ENCODE peak calls at places on chromosomes 4 and X, in four cellular contexts. N is suprapubic skin, M is stomach, P is endothelial cell of umbilical vein. Z is an unnamed sample.

GRCh38 chr4:2078584-2078983 is 19.5 kb downstream of the NAT8L start:
- DNase-seq in N (no peak), M (no peak), P (no peak), Z (no peak)

GRCh38 chr4:150248181-150248580 is 169.9 kb downstream of the DCLK2 start:
- DNase-seq in N (no peak), M (no peak), P (no peak), Z (no peak)

GRCh38 chr4:20984011-20984836 is 284.0 kb downstream of the PACRGL start:
- DNase-seq in N (no peak), M (no peak), P (peak), Z (no peak)

GRCh38 chr4:75919914-75920313 is 17.7 kb upstream of the PPEF2 start:
- DNase-seq in N (no peak), M (no peak), P (no peak), Z (peak)

GRCh38 chrX:20067709-20068315 is 48.9 kb downstream of the MAP7D2 start:
- DNase-seq in N (peak), M (peak), P (peak), Z (peak)

GRCh38 chrX:42273387-42273786 is 350.0 kb upstream of the CASK start:
- DNase-seq in N (no peak), M (no peak), P (no peak), Z (no peak)

GRCh38 chr4:4420421-4420820 is 33.5 kb downstream of the NSG1 start:
- DNase-seq in N (no peak), M (no peak), P (no peak), Z (no peak)

GRCh38 chrX:39576081-39576701 is 521.6 kb downstream of the BCOR start:
- DNase-seq in N (no peak), M (no peak), P (no peak), Z (no peak)

GRCh38 chr4:83851261-83852084 is 315.6 kb downstream of the GPAT3 start:
- DNase-seq in N (no peak), M (no peak), P (no peak), Z (no peak)

GRCh38 chr4:7893539-7893938 is 46.1 kb downstream of the AFAP1 start:
- DNase-seq in N (no peak), M (no peak), P (no peak), Z (no peak)

GRCh38 chr4:2333916-2334644 is 72.2 kb upstream of the MXD4 start:
- DNase-seq in N (peak), M (no peak), P (no peak), Z (no peak)

GRCh38 chrX:68114573-68115199 is 318.6 kb downstream of the OPHN1 start:
- DNase-seq in N (no peak), M (no peak), P (no peak), Z (peak)

GRCh38 chrX:14673764-14674163 is 144.4 kb downstream of the GLRA2 start:
- DNase-seq in N (no peak), M (no peak), P (peak), Z (peak)

GRCh38 chr4:4914059-4914820 is 54.8 kb downstream of the MSX1 start:
- DNase-seq in N (no peak), M (no peak), P (no peak), Z (no peak)

DNA sequence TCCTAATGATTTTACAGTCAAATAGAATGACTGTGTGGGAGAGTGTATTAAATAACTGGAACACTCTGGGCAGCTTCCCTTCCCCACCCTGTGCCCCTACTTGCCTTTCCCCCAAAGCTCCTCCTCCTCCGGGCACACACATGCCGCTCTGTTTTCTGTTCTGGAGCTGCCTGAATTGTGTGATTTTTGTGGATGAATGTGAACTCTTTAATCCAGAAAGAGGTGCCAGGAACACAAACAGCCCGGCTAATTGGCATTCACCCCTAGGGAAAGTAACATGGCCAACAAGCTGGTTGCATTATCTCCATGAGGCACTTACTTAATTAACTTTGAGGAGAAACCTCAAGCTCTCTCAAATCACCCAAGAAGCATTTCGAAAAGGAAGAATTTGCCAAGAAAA is 28.2 kb downstream of the FGF2 start:
- DNase-seq in N (no peak), M (no peak), P (no peak), Z (no peak)
- H3K4me3 ChIP-seq in N (peak), M (no peak), P (no peak), Z (no peak)

DNA sequence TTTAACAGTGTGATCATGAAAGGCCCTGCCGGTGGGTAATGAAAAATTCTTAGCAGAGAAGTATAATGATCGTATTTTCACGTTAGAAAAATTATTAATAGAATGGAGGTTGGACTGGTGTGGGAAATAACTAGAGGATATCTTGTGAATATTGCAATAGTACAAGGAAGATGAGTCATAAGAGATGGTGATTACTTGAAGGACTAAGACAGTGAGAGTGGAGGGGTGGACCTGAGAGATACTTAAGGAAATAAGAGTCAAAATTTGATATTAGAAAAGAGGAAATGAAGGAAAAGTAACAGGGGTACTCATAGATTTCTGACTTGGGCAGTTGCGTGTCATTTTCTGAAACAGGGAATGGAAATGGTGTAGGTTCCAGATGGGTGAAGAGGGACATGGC is 1.8 kb upstream of the USP53 start:
- DNase-seq in N (no peak), M (no peak), P (no peak), Z (no peak)
- H3K4me3 ChIP-seq in N (no peak), M (no peak), P (no peak), Z (no peak)

DNA sequence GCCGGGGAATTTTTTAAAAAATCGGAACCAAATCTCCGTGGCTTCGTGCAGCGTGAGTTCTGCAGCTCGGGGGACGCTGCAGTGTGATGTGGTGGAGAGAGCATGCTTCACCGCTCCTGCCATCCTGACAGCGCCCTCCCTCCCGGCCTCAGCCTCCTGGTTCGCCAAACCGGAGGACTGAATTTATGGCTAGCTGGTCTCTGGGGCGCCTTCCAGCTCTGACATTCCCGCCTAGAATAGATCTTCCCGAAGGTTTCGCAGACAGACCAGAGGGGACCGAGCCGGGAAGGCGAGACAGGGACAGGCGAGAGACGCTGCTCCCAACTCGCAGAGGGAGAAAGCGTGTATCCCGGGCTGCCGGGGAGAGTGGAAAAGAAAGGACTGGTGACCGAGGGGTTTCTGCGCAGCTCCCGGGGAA is 25.9 kb downstream of the HOPX start:
- DNase-seq in N (peak), M (no peak), P (no peak), Z (peak)
- H3K4me3 ChIP-seq in N (peak), M (peak), P (peak), Z (peak)

GRCh38 chr4:120078216-120078615 is 11.6 kb upstream of the MAD2L1 start:
- DNase-seq in N (no peak), M (no peak), P (no peak), Z (no peak)
- H3K4me3 ChIP-seq in N (no peak), M (no peak), P (no peak), Z (no peak)

Z was measured in small intestine.